ENCODE peak calls at places on chromosomes 7 and 10, in seven cellular contexts. G is GM20000; I is IMR-90; T is HT-29; S is activated T-cell treated with anti-CD3 and anti-CD28 coated beads, Interleukin-2, amount 50 U/mL, for 72 hours; N is T-helper 2 cell; A is T47D. P is an unnamed sample.
A peak's percentile ranks its signal among the peaks of the same experiment; 100 is the strongest.

GRCh38 chr7:88328787-88329186 is 22.1 kb upstream of the STEAP4 start:
- DNase-seq in S (no peak), T (no peak), A (no peak), G (no peak), I (no peak), N (no peak), P (no peak)

GRCh38 chr10:83153714-83154113 is 985.6 kb upstream of the GHITM start:
- DNase-seq in A (no peak), N (no peak), T (no peak), S (no peak), I (no peak), G (no peak), P (no peak)

GRCh38 chr10:3491571-3491970 is 293.4 kb downstream of the KLF6 start:
- DNase-seq in A (no peak), N (no peak), T (no peak), G (no peak), I (no peak), S (no peak), P (no peak)

GRCh38 chr10:110912374-110912773 is 6.6 kb downstream of the BBIP1 start:
- DNase-seq in N (no peak), A (no peak), G (no peak), T (no peak), S (no peak), I (peak; percentile 80), P (no peak)

GRCh38 chr7:124779194-124779593 is 13.6 kb upstream of the GPR37 start:
- DNase-seq in A (no peak), I (no peak), N (no peak), G (no peak), T (no peak), S (no peak), P (no peak)

GRCh38 chr10:18000601-18001000 is 48.9 kb downstream of the SLC39A12 start:
- DNase-seq in A (no peak), S (no peak), T (no peak), N (no peak), I (peak; percentile 63), G (no peak), P (no peak)

GRCh38 chr10:103659674-103660363 is 166.3 kb downstream of the NEURL1 start:
- DNase-seq in S (peak; percentile 59), A (peak; percentile 56), N (no peak), I (peak; percentile 91), T (no peak), G (peak; percentile 88), P (peak; percentile 84)

GRCh38 chr10:106399112-106399511 is 765.4 kb downstream of the SORCS1 start:
- DNase-seq in A (no peak), S (no peak), I (no peak), T (no peak), G (no peak), N (no peak), P (no peak)

P was measured in testis.